ENCODE peak calls at places on chromosome X, in eight cellular contexts. B, F, X, Y, W, A, T and Z are unnamed samples. For H3K9me3, the result is how much of the 10 kb centered on the place peaks cover.

GRCh38 chrX:123424546-123424945 is 240.5 kb downstream of the GRIA3 start:
- DNase-seq in X (no peak), T (no peak), F (no peak), W (peak), Y (no peak), B (no peak), A (no peak), Z (no peak)

GRCh38 chrX:136166221-136166855 is 19.0 kb downstream of the FHL1 start:
- DNase-seq in Y (no peak), T (no peak), B (peak), F (no peak), X (no peak), A (no peak), W (peak), Z (no peak)

GRCh38 chrX:132786217-132786616 is 172.2 kb downstream of the HS6ST2 start:
- DNase-seq in T (no peak), F (no peak), W (no peak), B (no peak), Y (no peak), X (no peak), A (no peak), Z (no peak)

GRCh38 chrX:54413753-54414152 is 26.5 kb upstream of the TSR2 start:
- DNase-seq in W (no peak), F (no peak), A (no peak), X (no peak), Y (no peak), B (no peak), T (no peak), Z (no peak)

GRCh38 chrX:27675493-27675892 is 85.3 kb downstream of the DCAF8L2 start:
- DNase-seq in B (no peak), Y (no peak), T (no peak), X (no peak), F (no peak), W (peak), A (no peak), Z (no peak)

GRCh38 chrX:71923516-71923915 is 12.9 kb downstream of the NHSL2 start:
- DNase-seq in T (no peak), X (no peak), B (no peak), F (no peak), W (no peak), Y (no peak), A (no peak), Z (no peak)

GRCh38 chrX:153636716-153637115 is 10.3 kb upstream of the DUSP9 start:
- DNase-seq in Y (no peak), F (no peak), T (no peak), B (peak), W (no peak), X (no peak), A (no peak), Z (no peak)

GRCh38 chrX:8868906-8869305 is 67.7 kb upstream of the FAM9A start:
- DNase-seq in F (no peak), W (peak), X (no peak), A (no peak), T (no peak), B (no peak), Y (no peak), Z (no peak)

GRCh38 chrX:42524374-42524773 is 253.6 kb downstream of the PPP1R2C start:
- DNase-seq in B (no peak), Y (no peak), F (no peak), X (no peak), T (no peak), A (no peak), W (peak), Z (no peak)

GRCh38 chrX:94545722-94546121 is 871.7 kb downstream of the FAM133A start:
- DNase-seq in W (no peak), T (no peak), Y (no peak), X (no peak), A (no peak), F (no peak), B (no peak), Z (no peak)

DNA sequence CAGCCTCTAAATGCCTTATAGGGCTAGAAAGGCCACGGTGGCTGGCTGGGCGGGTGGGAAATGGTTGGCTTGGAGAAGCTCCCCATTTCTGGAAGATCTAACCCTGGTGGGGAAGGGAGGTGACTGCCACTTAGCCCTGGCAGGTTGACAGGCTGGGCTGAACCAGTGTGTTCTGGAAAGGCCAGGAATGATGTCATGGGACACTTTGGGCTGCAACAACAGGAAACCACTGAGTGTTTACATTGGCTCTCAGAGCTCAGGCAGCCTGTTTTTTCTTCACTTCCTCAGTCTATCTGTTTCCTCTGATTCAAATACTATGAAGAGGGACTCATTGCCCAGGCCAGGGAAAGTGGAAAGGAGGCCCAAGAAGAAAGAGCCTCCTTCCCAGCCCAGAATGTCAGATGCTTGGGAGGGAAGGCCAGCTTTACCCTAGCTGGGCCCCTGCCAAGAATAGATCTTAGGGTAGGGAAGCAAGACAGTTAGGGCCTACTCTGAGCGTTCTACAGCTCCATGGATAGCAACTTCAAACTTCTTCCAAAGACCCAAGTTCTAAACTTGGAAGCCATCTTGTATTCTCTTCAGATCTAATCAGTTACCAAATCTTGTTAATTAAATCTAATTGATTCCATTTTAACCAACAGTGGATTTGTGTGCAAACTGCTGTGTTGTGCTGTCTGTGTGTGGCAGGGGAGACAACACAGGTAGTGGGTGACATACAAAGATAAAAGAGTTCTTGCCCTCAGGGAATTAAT is 65.7 kb upstream of the MSN start:
- DNase-seq in A (peak), X (peak), W (peak), Y (peak), F (peak), T (peak), B (peak), Z (peak)
- TF ChIP-seq POLR2A in A (peak), X (no peak), W (no peak), Y (no peak), F (no peak), T (no peak), B (no peak), Z (peak)

GRCh38 chrX:40171513-40172168 is 73.9 kb upstream of the BCOR start:
- DNase-seq in B (peak), A (no peak), X (no peak), Y (no peak), W (no peak), F (no peak), T (no peak), Z (no peak)
- H3K9me3 ChIP-seq in B (under half), A (under half), X (under half), Y (under half), W (under half), F (under half), T (under half), Z (under half)

GRCh38 chrX:112839856-112840255 is 775 bp downstream of the AMOT start:
- DNase-seq in F (no peak), T (no peak), B (no peak), Y (no peak), A (no peak), X (no peak), W (no peak), Z (no peak)

GRCh38 chrX:112837531-112837930 is 3.1 kb downstream of the AMOT start:
- DNase-seq in Y (no peak), X (no peak), F (no peak), T (no peak), W (no peak), B (no peak), A (no peak), Z (no peak)

GRCh38 chrX:112841114-112841819 is 636 bp upstream of the AMOT start:
- DNase-seq in B (peak), X (peak), Y (peak), W (peak), F (peak), A (peak), T (peak), Z (peak)

GRCh38 chrX:112841820-112842157 is 1.2 kb upstream of the AMOT start:
- DNase-seq in F (no peak), X (no peak), A (no peak), T (no peak), W (no peak), Y (no peak), B (no peak), Z (no peak)

DNA sequence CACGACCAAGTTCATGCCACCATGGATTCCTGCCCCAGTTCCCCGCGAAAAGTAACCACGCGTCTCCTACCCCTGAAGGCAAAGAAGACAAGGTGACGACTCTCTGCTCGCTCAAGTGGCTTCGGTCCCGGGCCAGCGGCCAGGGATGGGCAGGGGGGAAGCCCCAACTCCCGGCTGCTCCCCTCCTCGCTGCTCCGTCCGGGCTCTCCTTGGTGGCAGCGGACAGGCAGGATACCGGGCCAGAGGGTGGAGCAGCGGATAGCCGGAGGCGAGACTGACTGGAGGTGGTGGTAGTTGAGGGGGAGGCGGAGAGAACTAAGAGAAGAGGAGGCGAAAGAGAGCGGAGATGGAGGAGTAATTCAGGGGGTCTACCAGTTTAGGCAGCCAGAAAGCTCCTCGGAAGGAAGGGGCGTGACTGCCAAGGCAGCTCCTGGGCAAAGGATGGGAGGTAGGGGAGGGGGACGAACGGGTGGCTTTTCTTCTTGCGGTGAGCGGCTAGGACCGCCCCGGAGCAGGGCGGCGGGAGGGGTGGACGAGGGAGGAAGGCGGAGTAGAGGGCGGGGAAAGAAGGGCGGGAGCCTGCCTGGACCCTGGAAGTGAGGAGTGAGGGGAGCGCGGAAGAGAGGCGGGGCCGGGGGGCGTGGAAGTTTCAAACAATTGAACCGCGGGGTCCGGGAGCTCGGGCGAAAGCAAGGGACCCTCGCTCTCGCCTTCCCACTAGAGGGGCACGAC is at the start of gene AMOT:
- DNase-seq in X (peak), A (peak), W (peak), F (peak), Y (peak), B (peak), T (peak), Z (peak)
- TF ChIP-seq POLR2A in X (peak), A (peak), W (no peak), F (no peak), Y (peak), B (no peak), T (no peak), Z (no peak)

GRCh38 chrX:141814213-141814857 is 23.8 kb upstream of the MAGEC3 start:
- DNase-seq in W (no peak), T (no peak), A (no peak), Y (peak), F (no peak), B (no peak), X (no peak), Z (no peak)
- H3K9me3 ChIP-seq in W (under half), T (under half), A (under half), Y (under half), F (under half), B (under half), X (under half), Z (under half)

DNA sequence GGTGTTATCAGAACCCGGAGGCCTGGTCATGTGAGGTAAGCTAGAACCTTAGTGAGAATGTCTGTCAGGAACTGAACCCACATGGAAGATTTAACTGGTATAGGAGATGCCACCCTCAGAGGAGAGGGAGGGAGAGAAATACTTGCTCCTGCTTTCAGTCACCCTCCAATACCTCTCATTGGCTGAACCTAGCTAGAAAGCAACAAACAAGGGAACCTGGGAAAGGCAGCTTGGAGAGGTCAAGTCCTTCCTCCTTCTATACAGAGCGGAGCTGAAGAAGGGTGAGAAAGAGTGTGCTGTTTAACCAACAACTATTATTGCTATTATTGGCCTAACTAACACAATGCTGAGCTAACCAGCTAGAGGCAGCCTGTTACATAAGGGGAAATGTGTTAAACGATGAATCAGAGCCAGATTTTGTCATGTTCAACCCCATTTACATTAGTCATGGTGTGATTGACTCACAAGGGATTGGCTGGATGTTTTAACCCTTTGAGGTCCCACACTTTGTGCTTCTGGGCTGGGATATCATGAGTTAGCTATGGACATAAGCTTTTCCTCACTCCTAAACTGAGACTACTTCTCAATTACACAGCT is 96.5 kb upstream of the ESX1 start:
- DNase-seq in T (no peak), W (peak), B (no peak), A (no peak), X (no peak), Y (no peak), F (no peak), Z (no peak)
- TF ChIP-seq POLR2A in T (no peak), W (no peak), B (no peak), A (no peak), X (no peak), Y (no peak), F (no peak), Z (no peak)

GRCh38 chrX:64379924-64380323 is 15.3 kb downstream of the MTMR8 start:
- DNase-seq in T (no peak), B (no peak), F (no peak), X (no peak), A (no peak), W (no peak), Y (no peak), Z (no peak)
- H3K9me3 ChIP-seq in T (under half), B (under half), F (under half), X (under half), A (under half), W (under half), Y (under half), Z (under half)

GRCh38 chrX:129980540-129981206 is 1.8 kb upstream of the BCORL1 start:
- DNase-seq in T (no peak), X (peak), F (peak), W (no peak), A (peak), B (peak), Y (peak), Z (peak)
- TF ChIP-seq POLR2A in T (no peak), X (peak), F (peak), W (no peak), A (peak), B (peak), Y (peak), Z (peak)

GRCh38 chrX:101359966-101360365 is 11.4 kb upstream of the TIMM8A start:
- DNase-seq in B (no peak), Y (no peak), W (peak), F (no peak), T (no peak), A (no peak), X (no peak), Z (no peak)
- H3K9me3 ChIP-seq in B (under half), Y (under half), W (under half), F (under half), T (under half), A (under half), X (under half), Z (under half)

GRCh38 chrX:111641969-111642368 is 39.0 kb upstream of the ALG13 start:
- DNase-seq in F (no peak), W (no peak), B (no peak), T (no peak), Y (no peak), X (no peak), A (no peak), Z (no peak)
- TF ChIP-seq POLR2A in F (no peak), W (no peak), B (no peak), T (no peak), Y (no peak), X (no peak), A (no peak), Z (no peak)

GRCh38 chrX:67892391-67892790 is 348.6 kb downstream of the AR start:
- DNase-seq in T (no peak), X (no peak), A (no peak), B (no peak), W (no peak), Y (no peak), F (no peak), Z (no peak)
- H3K9me3 ChIP-seq in T (under half), X (under half), A (under half), B (under half), W (under half), Y (under half), F (under half), Z (under half)